ENCODE peak calls at places on chromosomes 13 and 19, in eight cellular contexts. M is BJ; R is activated CD8-positive, alpha-beta memory T cell treated with anti-CD3 and anti-CD28 coated beads for 1 hour; Y is glomerular endothelial cell; Q is lower leg skin; D is G401; X is stimulated activated CD4-positive, alpha-beta T cell treated with anti-CD3 and anti-CD28 coated beads, TNF-alpha, amount 100 ng/mL, for 24 hours; U is mesenteric fat pad. T is an unnamed sample.

GRCh38 chr13:51689597-51689996 is 105.3 kb downstream of the WDFY2 start:
- DNase-seq in R (no peak), Q (no peak), Y (no peak), M (no peak), U (no peak), X (no peak), D (no peak), T (no peak)

GRCh38 chr13:86608739-86609138 is 809.5 kb upstream of the SLITRK6 start:
- DNase-seq in D (peak), X (no peak), Q (no peak), U (no peak), M (no peak), R (no peak), Y (no peak), T (no peak)

GRCh38 chr13:85896516-85897450 is 97.6 kb upstream of the SLITRK6 start:
- DNase-seq in Y (no peak), Q (no peak), X (no peak), M (no peak), D (no peak), U (no peak), R (no peak), T (no peak)

GRCh38 chr13:77509221-77509620 is 26.3 kb upstream of the SCEL start:
- DNase-seq in U (no peak), R (no peak), X (no peak), Y (no peak), Q (no peak), M (no peak), D (no peak), T (no peak)

GRCh38 chr19:57633832-57634131 is 814 bp downstream of the ZNF211 start:
- DNase-seq in Q (no peak), U (no peak), Y (no peak), X (no peak), R (no peak), D (peak), M (no peak), T (no peak)

GRCh38 chr13:93700115-93700514 is 473.5 kb downstream of the GPC6 start:
- DNase-seq in U (no peak), R (no peak), X (no peak), D (no peak), Y (no peak), Q (no peak), M (no peak), T (no peak)

GRCh38 chr13:30601836-30602235 is 15.9 kb upstream of the USPL1 start:
- DNase-seq in U (no peak), Y (no peak), R (no peak), X (no peak), M (no peak), Q (no peak), D (no peak), T (no peak)

GRCh38 chr19:926595-927043 is 784 bp downstream of the ARID3A start:
- DNase-seq in M (no peak), R (no peak), X (no peak), Q (no peak), U (no peak), D (no peak), Y (no peak), T (no peak)

GRCh38 chr19:55603581-55604292 is 1.7 kb upstream of the ZNF865 start:
- DNase-seq in Y (no peak), M (no peak), U (no peak), R (no peak), Q (no peak), X (no peak), D (no peak), T (no peak)

GRCh38 chr13:97140611-97141010 is 81.5 kb upstream of the MBNL2 start:
- DNase-seq in Y (no peak), M (no peak), U (no peak), D (no peak), X (no peak), Q (no peak), R (no peak), T (no peak)

GRCh38 chr19:53992211-53992610 is 774 bp downstream of the CACNG6 start:
- DNase-seq in X (no peak), D (no peak), Y (no peak), Q (no peak), R (no peak), U (no peak), M (no peak), T (no peak)

GRCh38 chr13:109787135-109787954 is 962 bp upstream of the IRS2 start:
- DNase-seq in M (no peak), Q (no peak), U (no peak), R (no peak), X (no peak), Y (no peak), D (peak), T (no peak)

GRCh38 chr19:4581381-4582111 is 22.1 kb upstream of the SEMA6B start:
- DNase-seq in R (no peak), Y (no peak), D (peak), X (no peak), Q (no peak), U (no peak), M (no peak), T (no peak)

GRCh38 chr13:44171151-44171550 is 202.5 kb upstream of the SERP2 start:
- DNase-seq in U (no peak), D (no peak), Y (no peak), X (no peak), M (no peak), R (no peak), Q (no peak), T (no peak)

GRCh38 chr13:92769064-92769463 is 457.5 kb upstream of the GPC6 start:
- DNase-seq in Q (no peak), D (no peak), R (no peak), X (no peak), Y (no peak), U (no peak), M (no peak), T (no peak)

GRCh38 chr13:73957889-73958288 is 176.3 kb downstream of the KLF12 start:
- DNase-seq in Y (no peak), M (no peak), D (no peak), R (no peak), X (no peak), Q (no peak), U (no peak), T (no peak)

GRCh38 chr19:9580728-9581127 is 3.6 kb downstream of the ZNF121 start:
- DNase-seq in Q (no peak), X (no peak), M (no peak), D (no peak), U (no peak), R (no peak), Y (no peak), T (no peak)

GRCh38 chr13:102877285-102877684 is 31.5 kb downstream of the ERCC5 start:
- DNase-seq in X (no peak), U (no peak), Q (no peak), D (no peak), R (no peak), M (no peak), Y (no peak), T (no peak)

GRCh38 chr13:41561179-41561578 is 103.8 kb downstream of the RGCC start:
- DNase-seq in Y (no peak), D (no peak), Q (no peak), U (no peak), R (no peak), M (no peak), X (no peak), T (no peak)

GRCh38 chr13:85798999-85799646 is at the start of gene SLITRK6:
- DNase-seq in R (no peak), Y (no peak), X (no peak), M (peak), Q (no peak), U (no peak), D (peak), T (no peak)

T was measured in C1 segment of cervical spinal cord.